ENCODE peak calls at places on chromosome 16, in six cellular contexts. Q is amygdala, F is testis, T is NCI-H1417 treated with DMSO at 0.1 percent for 48 hours, Y is AG09309, B is AG04450. M is an unnamed sample.

GRCh38 chr16:3015865-3016521 is 2.0 kb downstream of the CLDN6 start:
- DNase-seq in Q (no peak), F (no peak), T (no peak), Y (no peak), B (no peak), M (no peak)

GRCh38 chr16:67257486-67258159 is 8.8 kb downstream of the SLC9A5 start:
- DNase-seq in Q (no peak), F (no peak), T (no peak), Y (no peak), B (no peak), M (no peak)

GRCh38 chr16:53061701-53062159 is 6.9 kb downstream of the CHD9 start:
- DNase-seq in Q (no peak), F (no peak), T (no peak), Y (no peak), B (no peak), M (no peak)

GRCh38 chr16:88377961-88378360 is 4.8 kb upstream of the ZNF469 start:
- DNase-seq in Q (no peak), F (no peak), T (no peak), Y (no peak), B (no peak), M (no peak)

GRCh38 chr16:1401061-1401757 is 13.3 kb downstream of the UNKL start:
- DNase-seq in Q (no peak), F (no peak), T (no peak), Y (no peak), B (no peak), M (no peak)

GRCh38 chr16:56315955-56316354 is 109.4 kb downstream of the AMFR start:
- DNase-seq in Q (no peak), F (no peak), T (no peak), Y (no peak), B (no peak), M (no peak)

GRCh38 chr16:69932691-69933392 is 18.3 kb upstream of the CLEC18A start:
- DNase-seq in Q (no peak), F (peak), T (no peak), Y (no peak), B (no peak), M (no peak)

GRCh38 chr16:2009791-2010510 is at the start of gene ZNF598:
- DNase-seq in Q (peak), F (peak), T (no peak), Y (peak), B (no peak), M (no peak)

GRCh38 chr16:26885674-26886073 is 181.1 kb upstream of the C16orf82 start:
- DNase-seq in Q (no peak), F (no peak), T (no peak), Y (no peak), B (no peak), M (no peak)

GRCh38 chr16:53369921-53370320 is 64.3 kb upstream of the RBL2 start:
- DNase-seq in Q (no peak), F (no peak), T (no peak), Y (peak), B (no peak), M (no peak)

GRCh38 chr16:89035698-89036570 is 57.7 kb upstream of the ACSF3 start:
- DNase-seq in Q (no peak), F (no peak), T (no peak), Y (no peak), B (no peak), M (no peak)

M was measured in retinal pigment epithelial cell.